ENCODE peak calls at places on chromosomes 11 and 22, in five cellular contexts. O is HL-60; A is stimulated activated CD8-positive, alpha-beta memory T cell treated with anti-CD3 and anti-CD28 coated beads, Interleukin-7, amount 100 ng/mL, for 48 hours; Z is neural progenitor cell; J is amniotic stem cell. X is an unnamed sample.
A peak's percentile ranks its signal among the peaks of the same experiment; 100 is the strongest.

GRCh38 chr22:26768986-26769385 is 111.6 kb downstream of the MIAT start:
- DNase-seq in J (no peak), Z (no peak), A (no peak), O (no peak), X (no peak)

GRCh38 chr22:40401532-40401931 is 31.1 kb downstream of the SGSM3 start:
- DNase-seq in A (peak; percentile 78), O (no peak), J (no peak), Z (no peak), X (no peak)

GRCh38 chr11:130945945-130946344 is 29.7 kb upstream of the SNX19 start:
- DNase-seq in O (no peak), A (no peak), J (peak; percentile 44), Z (no peak), X (no peak)

GRCh38 chr22:47049078-47049609 is 286.7 kb downstream of the TBC1D22A start:
- DNase-seq in O (no peak), A (no peak), Z (no peak), J (no peak), X (no peak)

GRCh38 chr22:36486619-36487384 is 5.4 kb upstream of the TXN2 start:
- DNase-seq in O (no peak), Z (peak; percentile 77), J (peak; percentile 48), A (peak; percentile 52), X (peak; percentile 73)

GRCh38 chr11:8263769-8264410 is at the start of gene LMO1:
- DNase-seq in O (peak; percentile 39), J (peak; percentile 54), Z (peak; percentile 94), A (peak; percentile 59), X (peak; percentile 79)

GRCh38 chr11:110076388-110076965 is 16.7 kb upstream of the ZC3H12C start:
- DNase-seq in O (no peak), J (no peak), A (no peak), Z (no peak), X (peak; percentile 91)

GRCh38 chr11:46240861-46241260 is 36.6 kb upstream of the CREB3L1 start:
- DNase-seq in Z (no peak), J (no peak), O (no peak), A (no peak), X (peak; percentile 48)

GRCh38 chr11:66340596-66341501 is 4.1 kb downstream of the BRMS1 start:
- DNase-seq in Z (no peak), A (no peak), J (no peak), O (no peak), X (no peak)

GRCh38 chr11:19770277-19770676 is 57.6 kb downstream of the NAV2 start:
- DNase-seq in Z (no peak), A (no peak), J (no peak), O (no peak), X (no peak)

GRCh38 chr11:115193931-115194797 is 310.1 kb downstream of the CADM1 start:
- DNase-seq in J (no peak), O (no peak), Z (no peak), A (no peak), X (no peak)

GRCh38 chr11:128587415-128587814 is at the start of gene ETS1:
- DNase-seq in A (no peak), J (no peak), O (no peak), Z (peak; percentile 49), X (peak; percentile 81)

GRCh38 chr11:78704811-78705210 is 130.1 kb upstream of the NARS2 start:
- DNase-seq in O (no peak), J (no peak), A (no peak), Z (no peak), X (no peak)

GRCh38 chr11:120004723-120005122 is 133.2 kb downstream of the TRIM29 start:
- DNase-seq in Z (no peak), O (no peak), A (no peak), J (no peak), X (no peak)